ENCODE peak calls at places on chromosomes 7 and 10, in ten cellular contexts. F is stimulated activated CD8-positive, alpha-beta memory T cell treated with anti-CD3 and anti-CD28 coated beads, Interleukin-15, amount 100 ng/mL, for 4 hours; L is adipocyte; V is adrenal gland; G is type B pancreatic cell; X is activated gamma-delta T cell treated with anti-CD3 and anti-CD28 coated beads, Interleukin-2, amount 50 U/mL, for 16 hours; B is lower leg skin; M is anterior cingulate cortex; Y is CD4-positive, alpha-beta T cell; Z is Panc1. H is an unnamed sample.

GRCh38 chr10:55233090-55233489 is 432.1 kb upstream of the PCDH15 start:
- DNase-seq in F (no peak), Z (no peak), L (no peak), X (no peak), G (no peak), Y (no peak), V (no peak), B (no peak), M (no peak), H (no peak)

GRCh38 chr10:71795248-71795647 is 21.9 kb upstream of the VSIR start:
- DNase-seq in M (no peak), Y (no peak), B (no peak), F (no peak), L (peak), X (no peak), Z (no peak), G (no peak), V (peak), H (no peak)

GRCh38 chr10:90424730-90425129 is 433.1 kb downstream of the HTR7 start:
- DNase-seq in X (no peak), V (no peak), G (no peak), B (no peak), L (no peak), F (no peak), Z (no peak), Y (no peak), M (no peak), H (no peak)

GRCh38 chr10:131246775-131247174 is 64.7 kb downstream of the TCERG1L start:
- DNase-seq in L (no peak), F (no peak), B (no peak), X (no peak), Z (no peak), V (no peak), M (no peak), G (no peak), Y (no peak), H (no peak)

GRCh38 chr10:126663880-126664279 is 6.6 kb downstream of the C10orf90 start:
- DNase-seq in M (no peak), F (no peak), X (no peak), Y (no peak), V (no peak), Z (no peak), G (no peak), B (no peak), L (no peak), H (no peak)

GRCh38 chr10:74092372-74092771 is 58.3 kb downstream of the AP3M1 start:
- DNase-seq in V (no peak), B (no peak), M (no peak), F (no peak), X (no peak), Z (no peak), G (no peak), Y (no peak), L (no peak), H (no peak)

GRCh38 chr7:155738652-155739537 is 73.4 kb downstream of the SHH start:
- DNase-seq in B (peak), V (peak), Y (peak), X (peak), G (no peak), Z (peak), M (no peak), F (peak), L (peak), H (no peak)

GRCh38 chr7:33425385-33425784 is 296.0 kb downstream of the BBS9 start:
- DNase-seq in B (no peak), Z (no peak), L (no peak), M (no peak), X (no peak), G (no peak), F (no peak), V (no peak), Y (no peak), H (no peak)

GRCh38 chr10:102919237-102919959 is 1.3 kb downstream of the CNNM2 start:
- DNase-seq in Y (peak), Z (no peak), F (no peak), B (peak), X (no peak), L (no peak), M (no peak), V (peak), G (no peak), H (no peak)

H was measured in osteocyte.